ENCODE peak calls at places on chromosome 10, in six cellular contexts. Y, P, H, I, M and R are unnamed samples.

GRCh38 chr10:77817541-77817940 is 109.0 kb downstream of the DLG5 start:
- DNase-seq in Y (no peak), P (no peak), H (no peak), I (no peak), M (no peak), R (no peak)

GRCh38 chr10:101760510-101760909 is 15.4 kb downstream of the FGF8 start:
- DNase-seq in Y (no peak), P (no peak), H (no peak), I (no peak), M (no peak), R (no peak)

GRCh38 chr10:63055705-63056104 is 77.4 kb upstream of the NRBF2 start:
- DNase-seq in Y (no peak), P (no peak), H (no peak), I (no peak), M (no peak), R (no peak)

GRCh38 chr10:36248314-36248981 is 606.4 kb upstream of the FZD8 start:
- DNase-seq in Y (no peak), P (no peak), H (no peak), I (no peak), M (peak), R (no peak)

GRCh38 chr10:110544958-110545537 is 22.4 kb upstream of the SMC3 start:
- DNase-seq in Y (no peak), P (no peak), H (no peak), I (no peak), M (no peak), R (no peak)

GRCh38 chr10:108877130-108877529 is 1046.2 kb downstream of the XPNPEP1 start:
- DNase-seq in Y (no peak), P (no peak), H (no peak), I (no peak), M (no peak), R (no peak)

GRCh38 chr10:76430330-76430729 is 998.9 kb downstream of the LRMDA start:
- DNase-seq in Y (no peak), P (no peak), H (no peak), I (no peak), M (no peak), R (no peak)

GRCh38 chr10:45080321-45080720 is 79.6 kb downstream of the ZNF22 start:
- DNase-seq in Y (no peak), P (no peak), H (no peak), I (no peak), M (no peak), R (no peak)

GRCh38 chr10:3764626-3765375 is 20.2 kb downstream of the KLF6 start:
- DNase-seq in Y (no peak), P (no peak), H (no peak), I (no peak), M (no peak), R (no peak)

GRCh38 chr10:73823391-73823790 is 12.0 kb upstream of the NDST2 start:
- DNase-seq in Y (no peak), P (no peak), H (no peak), I (no peak), M (no peak), R (no peak)

GRCh38 chr10:62618576-62619408 is 185.7 kb upstream of the ADO start:
- DNase-seq in Y (no peak), P (peak), H (no peak), I (no peak), M (peak), R (no peak)

GRCh38 chr10:106082865-106083264 is 1081.6 kb downstream of the SORCS1 start:
- DNase-seq in Y (no peak), P (no peak), H (no peak), I (no peak), M (no peak), R (no peak)

GRCh38 chr10:103395754-103396066 is 565 bp downstream of the ATP5MK start:
- DNase-seq in Y (no peak), P (peak), H (no peak), I (peak), M (no peak), R (no peak)

GRCh38 chr10:75773139-75773801 is 341.8 kb downstream of the LRMDA start:
- DNase-seq in Y (no peak), P (no peak), H (no peak), I (no peak), M (no peak), R (no peak)

GRCh38 chr10:8404721-8405120 is 350.2 kb downstream of the GATA3 start:
- DNase-seq in Y (no peak), P (peak), H (no peak), I (peak), M (no peak), R (no peak)

GRCh38 chr10:110502851-110503301 is 5.2 kb downstream of the DUSP5 start:
- DNase-seq in Y (no peak), P (peak), H (no peak), I (peak), M (peak), R (no peak)

GRCh38 chr10:106025208-106025811 is 1139.2 kb downstream of the SORCS1 start:
- DNase-seq in Y (no peak), P (no peak), H (no peak), I (no peak), M (no peak), R (no peak)

GRCh38 chr10:113680172-113681111 is 730 bp downstream of the CASP7 start:
- DNase-seq in Y (peak), P (peak), H (no peak), I (peak), M (no peak), R (no peak)

GRCh38 chr10:52539463-52539862 is 225.4 kb downstream of the DKK1 start:
- DNase-seq in Y (no peak), P (no peak), H (no peak), I (no peak), M (no peak), R (no peak)

GRCh38 chr10:76342996-76343395 is 911.6 kb downstream of the LRMDA start:
- DNase-seq in Y (no peak), P (no peak), H (no peak), I (no peak), M (no peak), R (no peak)

GRCh38 chr10:108567899-108568752 is 1355.2 kb downstream of the XPNPEP1 start:
- DNase-seq in Y (no peak), P (no peak), H (no peak), I (no peak), M (no peak), R (no peak)

GRCh38 chr10:11345224-11346054 is 266.0 kb downstream of the USP6NL start:
- DNase-seq in Y (no peak), P (peak), H (no peak), I (no peak), M (no peak), R (no peak)

GRCh38 chr10:19014034-19014433 is 34.6 kb upstream of the MALRD1 start:
- DNase-seq in Y (no peak), P (no peak), H (no peak), I (no peak), M (no peak), R (no peak)

GRCh38 chr10:43304687-43305333 is 37.9 kb upstream of the RASGEF1A start:
- DNase-seq in Y (peak), P (peak), H (no peak), I (peak), M (no peak), R (peak)

GRCh38 chr10:60920479-60920878 is 23.5 kb downstream of the RHOBTB1 start:
- DNase-seq in Y (no peak), P (no peak), H (no peak), I (no peak), M (no peak), R (no peak)

GRCh38 chr10:65903620-65904019 is 1022.2 kb upstream of the LRRTM3 start:
- DNase-seq in Y (no peak), P (no peak), H (no peak), I (no peak), M (no peak), R (no peak)
- TF ChIP-seq CTCF in Y (no peak), P (no peak), H (no peak), I (no peak), M (no peak), R (no peak)

GRCh38 chr10:92091965-92092364 is 168.4 kb downstream of the BTAF1 start:
- DNase-seq in Y (no peak), P (no peak), H (no peak), I (peak), M (no peak), R (no peak)
- TF ChIP-seq CTCF in Y (no peak), P (no peak), H (no peak), I (no peak), M (no peak), R (no peak)

GRCh38 chr10:84114088-84114667 is 25.1 kb upstream of the GHITM start:
- DNase-seq in Y (no peak), P (no peak), H (no peak), I (no peak), M (no peak), R (no peak)
- TF ChIP-seq CTCF in Y (no peak), P (no peak), H (peak), I (peak), M (peak), R (peak)

GRCh38 chr10:132065491-132066105 is at the start of gene JAKMIP3:
- DNase-seq in Y (peak), P (peak), H (peak), I (no peak), M (peak), R (no peak)
- TF ChIP-seq CTCF in Y (no peak), P (no peak), H (no peak), I (no peak), M (no peak), R (no peak)